ENCODE peak calls at places on chromosome 10, in four cellular contexts. E, I, L and O are unnamed samples.

GRCh38 chr10:689433-690226 is at the start of gene DIP2C:
- DNase-seq in E (peak; percentile 76), I (peak; percentile 88), L (no peak), O (peak; percentile 60)

GRCh38 chr10:14163374-14164125 is 167.2 kb downstream of the FRMD4A start:
- DNase-seq in E (no peak), I (no peak), L (no peak), O (no peak)

GRCh38 chr10:132699411-132700167 is 86.4 kb downstream of the NKX6-2 start:
- DNase-seq in E (no peak), I (peak; percentile 32), L (peak; percentile 43), O (peak; percentile 69)

GRCh38 chr10:93061594-93062498 is 1.2 kb downstream of the CYP26C1 start:
- DNase-seq in E (no peak), I (no peak), L (no peak), O (peak; percentile 77)

GRCh38 chr10:121926669-121927360 is 1.0 kb downstream of the ATE1 start:
- DNase-seq in E (peak; percentile 31), I (no peak), L (no peak), O (no peak)

GRCh38 chr10:30709229-30709628 is 79.7 kb upstream of the LYZL2 start:
- DNase-seq in E (no peak), I (no peak), L (no peak), O (no peak)

GRCh38 chr10:122461729-122462532 is 578 bp downstream of the HTRA1 start:
- DNase-seq in E (no peak), I (peak; percentile 62), L (no peak), O (no peak)

GRCh38 chr10:87734987-87735827 is 75.5 kb downstream of the PAPSS2 start:
- DNase-seq in E (peak; percentile 68), I (no peak), L (no peak), O (no peak)

GRCh38 chr10:113550365-113550764 is 2.5 kb upstream of the HABP2 start:
- DNase-seq in E (peak; percentile 28), I (no peak), L (no peak), O (no peak)

GRCh38 chr10:47340613-47341170 is 7.5 kb upstream of the RBP3 start:
- DNase-seq in E (peak; percentile 53), I (peak; percentile 70), L (peak; percentile 69), O (peak; percentile 47)

GRCh38 chr10:17029581-17030271 is 99.9 kb downstream of the CUBN start:
- DNase-seq in E (peak; percentile 78), I (peak; percentile 72), L (peak; percentile 84), O (no peak)

GRCh38 chr10:71349401-71349800 is 30.3 kb downstream of the SLC29A3 start:
- DNase-seq in E (no peak), I (no peak), L (no peak), O (no peak)

GRCh38 chr10:95391570-95392249 is 100.9 kb upstream of the PDLIM1 start:
- DNase-seq in E (peak; percentile 37), I (no peak), L (no peak), O (no peak)

GRCh38 chr10:14560794-14561765 is 213.6 kb downstream of the FAM107B start:
- DNase-seq in E (no peak), I (no peak), L (no peak), O (no peak)

GRCh38 chr10:132418520-132419416 is 21.8 kb downstream of the PWWP2B start:
- DNase-seq in E (peak; percentile 22), I (peak; percentile 79), L (no peak), O (peak; percentile 86)

GRCh38 chr10:65358565-65358964 is 1567.3 kb upstream of the LRRTM3 start:
- DNase-seq in E (peak; percentile 34), I (no peak), L (no peak), O (no peak)

GRCh38 chr10:33818343-33818742 is 483.9 kb upstream of the NRP1 start:
- DNase-seq in E (no peak), I (no peak), L (no peak), O (no peak)

GRCh38 chr10:1451362-1451888 is 285.9 kb downstream of the ADARB2 start:
- DNase-seq in E (no peak), I (no peak), L (no peak), O (no peak)

GRCh38 chr10:84198206-84198915 is 4.0 kb downstream of the CDHR1 start:
- DNase-seq in E (no peak), I (no peak), L (no peak), O (no peak)

GRCh38 chr10:130567436-130567835 is 431.2 kb downstream of the GLRX3 start:
- DNase-seq in E (no peak), I (no peak), L (no peak), O (no peak)

GRCh38 chr10:62610649-62611229 is 193.8 kb upstream of the ADO start:
- DNase-seq in E (peak; percentile 58), I (peak; percentile 57), L (no peak), O (peak; percentile 89)

GRCh38 chr10:122474145-122474739 is 12.9 kb downstream of the HTRA1 start:
- DNase-seq in E (no peak), I (no peak), L (peak; percentile 55), O (peak; percentile 59)

GRCh38 chr10:22550732-22551131 is 163.6 kb downstream of the PIP4K2A start:
- DNase-seq in E (peak; percentile 36), I (peak; percentile 71), L (no peak), O (peak; percentile 38)

GRCh38 chr10:64011871-64012714 is 490.9 kb downstream of the REEP3 start:
- DNase-seq in E (no peak), I (no peak), L (no peak), O (no peak)

GRCh38 chr10:118407742-118408141 is 65.6 kb upstream of the FAM204A start:
- DNase-seq in E (no peak), I (no peak), L (no peak), O (no peak)

GRCh38 chr10:100562806-100563293 is 27.1 kb downstream of the HIF1AN start:
- DNase-seq in E (peak; percentile 38), I (no peak), L (no peak), O (peak; percentile 33)

GRCh38 chr10:105538933-105539332 is 897.8 kb downstream of the SORCS3 start:
- DNase-seq in E (no peak), I (no peak), L (no peak), O (no peak)

GRCh38 chr10:97069026-97069425 is 116.7 kb downstream of the SLIT1 start:
- DNase-seq in E (no peak), I (no peak), L (no peak), O (no peak)

GRCh38 chr10:78025685-78026364 is 3.5 kb downstream of the POLR3A start:
- DNase-seq in E (peak; percentile 31), I (no peak), L (no peak), O (no peak)

GRCh38 chr10:20598590-20598989 is 298.5 kb downstream of the NEBL start:
- DNase-seq in E (peak; percentile 92), I (peak; percentile 80), L (peak; percentile 70), O (no peak)

GRCh38 chr10:79098596-79099015 is 29.8 kb downstream of the ZMIZ1 start:
- DNase-seq in E (no peak), I (no peak), L (no peak), O (no peak)

GRCh38 chr10:79098061-79098460 is 29.3 kb downstream of the ZMIZ1 start:
- DNase-seq in E (no peak), I (no peak), L (no peak), O (no peak)

GRCh38 chr10:79100761-79101160 is 32.0 kb downstream of the ZMIZ1 start:
- DNase-seq in E (no peak), I (no peak), L (no peak), O (no peak)

GRCh38 chr10:79101560-79101971 is 32.8 kb downstream of the ZMIZ1 start:
- DNase-seq in E (no peak), I (no peak), L (no peak), O (no peak)

GRCh38 chr10:79099898-79100448 is 31.2 kb downstream of the ZMIZ1 start:
- DNase-seq in E (no peak), I (no peak), L (no peak), O (no peak)
- TF ChIP-seq CTCF in E (no peak), I (no peak), L (no peak), O (no peak)

DNA sequence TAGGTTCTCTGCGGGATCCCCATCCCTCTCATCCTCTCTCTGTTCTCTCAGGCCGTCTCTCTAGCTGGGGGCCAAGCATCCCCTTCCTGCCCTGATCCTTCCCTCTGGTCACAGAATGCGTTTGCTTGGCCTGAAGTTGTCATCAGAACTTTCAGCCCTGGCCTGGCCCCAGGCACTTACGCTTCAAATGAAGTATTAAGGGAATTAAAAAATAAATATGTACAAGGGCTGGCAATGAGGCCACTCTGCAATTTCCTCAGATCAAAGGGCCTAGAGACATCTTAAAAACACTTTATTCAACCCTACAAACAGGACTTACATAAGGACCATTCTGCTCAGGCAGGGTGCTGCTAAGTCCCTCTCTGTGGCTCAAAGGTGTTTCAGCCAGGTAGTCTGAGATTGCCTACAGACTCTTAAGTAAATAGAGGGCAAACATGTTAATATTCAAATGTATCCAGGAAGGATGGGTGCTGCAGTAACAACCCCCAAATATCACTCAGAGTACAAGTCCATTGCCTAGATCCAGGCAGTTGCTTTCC is 16.0 kb downstream of the SFTPD start:
- DNase-seq in E (no peak), I (no peak), L (no peak), O (no peak)
- H3K4me1 ChIP-seq in E (no peaks in the 10 kb centered on the region), I (no peaks in the 10 kb centered on the region), L (peaks cover 8% of the 10 kb centered on the region), O (peaks cover 9% of the 10 kb centered on the region)

GRCh38 chr10:92027141-92027540 is 103.6 kb downstream of the BTAF1 start:
- DNase-seq in E (no peak), I (no peak), L (no peak), O (no peak)

GRCh38 chr10:92024700-92025099 is 101.1 kb downstream of the BTAF1 start:
- DNase-seq in E (no peak), I (no peak), L (no peak), O (no peak)
- H3K36me3 ChIP-seq in E (peaks cover 5% of the 10 kb centered on the region), I (peaks cover 17% of the 10 kb centered on the region), L (peaks cover 83% of the 10 kb centered on the region), O (peaks cover 94% of the 10 kb centered on the region)

GRCh38 chr10:111360260-111360925 is 283.6 kb downstream of the ADRA2A start:
- DNase-seq in E (no peak), I (no peak), L (no peak), O (peak; percentile 32)
- TF ChIP-seq CTCF in E (no peak), I (peak; percentile 47), L (peak; percentile 29), O (peak; percentile 27)

DNA sequence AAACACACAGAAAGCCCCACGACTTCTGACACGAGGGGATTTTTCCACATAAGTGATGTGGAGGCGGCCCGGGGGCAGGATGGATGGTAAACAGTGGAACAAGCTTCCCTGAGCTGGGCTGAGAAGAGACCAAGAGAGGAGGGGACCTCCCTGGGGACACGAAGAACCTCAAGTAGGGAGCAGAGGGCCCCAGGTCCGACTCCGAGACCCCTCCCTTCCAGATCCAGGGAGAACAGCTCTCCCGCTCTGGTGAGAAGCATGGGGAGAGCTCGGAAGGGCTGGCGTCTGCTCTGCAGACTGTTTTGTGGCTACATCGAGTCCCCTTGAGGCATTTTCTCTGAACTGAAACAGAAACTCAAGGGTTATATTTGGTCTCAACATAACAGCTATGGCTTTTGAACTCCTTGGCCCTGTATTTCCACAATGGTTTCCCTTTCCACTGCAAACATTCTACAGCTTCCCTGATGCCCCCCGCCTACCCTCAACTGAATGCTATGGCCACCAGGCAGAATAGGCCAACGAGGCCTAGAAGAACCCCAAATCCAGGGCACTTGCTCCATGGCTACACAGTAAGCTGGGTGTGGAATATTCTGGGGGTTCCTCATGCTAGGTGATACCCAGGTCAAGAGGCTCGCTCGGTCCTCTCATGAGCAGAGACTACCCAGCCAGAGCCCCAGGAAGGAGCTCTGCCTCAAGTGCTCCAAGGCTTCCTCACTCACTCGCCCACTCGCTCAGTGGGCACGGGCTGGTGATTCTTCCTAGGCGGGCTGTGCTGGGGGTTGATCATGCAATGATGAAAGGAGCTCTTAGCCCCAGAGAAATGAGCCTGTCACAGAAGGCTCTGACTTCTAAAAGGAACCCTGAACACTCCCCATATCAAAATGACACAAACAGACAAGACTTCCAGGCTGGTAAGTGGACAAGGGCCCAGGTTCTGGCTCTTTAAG is 47.5 kb downstream of the FAM53B start:
- DNase-seq in E (no peak), I (peak; percentile 33), L (no peak), O (no peak)
- H3K4me1 ChIP-seq in E (peaks cover 8% of the 10 kb centered on the region), I (peaks cover 76% of the 10 kb centered on the region), L (peaks cover 53% of the 10 kb centered on the region), O (peaks cover 20% of the 10 kb centered on the region)